ENCODE peak calls at places on chromosomes 7 and 10, in ten cellular contexts. D is coronary artery; Y is stimulated activated CD4-positive, alpha-beta T cell treated with anti-CD3 and anti-CD28 coated beads, Interleukin-4, amount 100 ng/mL, for 48 hours; L is EL; G is MM.1S; J is glomerular endothelial cell; N is B cell; C is naive B cell; W is NCI-H1694 treated with DMSO at 0.1 percent for 48 hours; X is AG04450. Q is an unnamed sample.

GRCh38 chr7:123865517-123866117 is 20.6 kb downstream of the HYAL4 start:
- DNase-seq in J (peak), L (peak), X (peak), Y (peak), D (no peak), W (peak), N (no peak), C (peak), G (peak), Q (peak)

GRCh38 chr10:51528527-51528926 is 170.9 kb downstream of the CSTF2T start:
- DNase-seq in G (no peak), W (no peak), L (no peak), C (no peak), D (no peak), X (no peak), N (no peak), J (no peak), Y (no peak), Q (no peak)

GRCh38 chr7:50555594-50556140 is 9.5 kb downstream of the DDC start:
- DNase-seq in C (no peak), G (no peak), Y (no peak), X (no peak), J (no peak), D (no peak), W (no peak), N (no peak), L (no peak), Q (no peak)

GRCh38 chr10:50318129-50318528 is 66.8 kb upstream of the ASAH2 start:
- DNase-seq in L (no peak), C (no peak), J (no peak), W (no peak), G (no peak), X (no peak), N (no peak), Y (no peak), D (no peak), Q (no peak)

GRCh38 chr7:41448104-41448503 is 254.8 kb downstream of the INHBA start:
- DNase-seq in X (no peak), W (no peak), N (no peak), D (no peak), Y (no peak), C (no peak), L (no peak), G (no peak), J (no peak), Q (no peak)

GRCh38 chr7:43585521-43585920 is 2.6 kb downstream of the STK17A start:
- DNase-seq in Y (no peak), C (no peak), L (peak), W (no peak), G (peak), J (no peak), D (no peak), N (no peak), X (no peak), Q (no peak)

GRCh38 chr10:71762324-71762723 is 11.0 kb downstream of the VSIR start:
- DNase-seq in D (no peak), G (no peak), C (no peak), X (no peak), J (no peak), L (no peak), W (no peak), N (no peak), Y (no peak), Q (no peak)

GRCh38 chr10:5576780-5577472 is 52.2 kb downstream of the CALML3 start:
- DNase-seq in L (no peak), J (no peak), N (no peak), C (no peak), X (no peak), G (no peak), D (no peak), Y (no peak), W (no peak), Q (no peak)

GRCh38 chr7:137040745-137041144 is 172.3 kb downstream of the CHRM2 start:
- DNase-seq in Y (no peak), C (no peak), X (no peak), N (no peak), D (no peak), G (no peak), W (no peak), L (no peak), J (no peak), Q (no peak)

GRCh38 chr10:73110345-73110849 is at the start of gene NUDT13:
- DNase-seq in G (peak), Y (peak), D (no peak), W (peak), J (no peak), N (peak), C (peak), L (peak), X (no peak), Q (peak)

GRCh38 chr10:64091889-64092288 is 570.7 kb downstream of the REEP3 start:
- DNase-seq in W (no peak), N (no peak), C (no peak), Y (no peak), L (no peak), X (no peak), D (no peak), J (no peak), G (no peak), Q (no peak)

GRCh38 chr7:145643981-145644380 is 472.6 kb upstream of the CNTNAP2 start:
- DNase-seq in L (no peak), J (no peak), N (no peak), W (no peak), D (no peak), Y (no peak), X (no peak), G (no peak), C (no peak), Q (no peak)